ENCODE peak calls at places on chromosomes 4 and X, in five cellular contexts. J is psoas muscle, R is iris pigment epithelial cell, P is SW480, A is T-cell. D is an unnamed sample.
A peak's percentile ranks its signal among the peaks of the same experiment; 100 is the strongest.

GRCh38 chr4:99404595-99405287 is 30.4 kb downstream of the ADH7 start:
- DNase-seq in J (no peak), R (peak; percentile 95), P (peak; percentile 73), A (no peak), D (no peak)

GRCh38 chr4:93658443-93658842 is 170.1 kb upstream of the ATOH1 start:
- DNase-seq in J (no peak), R (peak; percentile 1), P (no peak), A (no peak), D (no peak)

GRCh38 chrX:120761810-120762209 is 113.9 kb downstream of the CT47B1 start:
- DNase-seq in J (no peak), R (peak; percentile 85), P (no peak), A (no peak), D (no peak)

GRCh38 chrX:151396042-151396826 is 772 bp upstream of the VMA21 start:
- DNase-seq in J (no peak), R (peak; percentile 47), P (peak; percentile 47), A (peak; percentile 20), D (no peak)

GRCh38 chr4:61583696-61584095 is 383.6 kb downstream of the ADGRL3 start:
- DNase-seq in J (no peak), R (peak; percentile 5), P (no peak), A (no peak), D (no peak)

GRCh38 chr4:47287735-47288134 is 175.8 kb downstream of the COMMD8 start:
- DNase-seq in J (no peak), R (peak; percentile 78), P (peak; percentile 12), A (no peak), D (no peak)

GRCh38 chr4:106695846-106696245 is 327.3 kb upstream of the GIMD1 start:
- DNase-seq in J (no peak), R (no peak), P (no peak), A (no peak), D (no peak)

GRCh38 chrX:114800719-114801118 is 216.7 kb downstream of the IL13RA2 start:
- DNase-seq in J (no peak), R (peak; percentile 85), P (no peak), A (no peak), D (no peak)

GRCh38 chr4:185143596-185143969 is 517 bp downstream of the SLC25A4 start:
- DNase-seq in J (peak; percentile 94), R (peak; percentile 28), P (peak; percentile 43), A (no peak), D (peak; percentile 57)

GRCh38 chr4:5753766-5754528 is 42.9 kb downstream of the EVC start:
- DNase-seq in J (no peak), R (peak; percentile 98), P (peak; percentile 58), A (no peak), D (no peak)

GRCh38 chr4:94507708-94508107 is 56.0 kb downstream of the PDLIM5 start:
- DNase-seq in J (peak; percentile 63), R (peak; percentile 94), P (peak; percentile 24), A (no peak), D (no peak)

GRCh38 chr4:185716008-185716976 is 95.7 kb downstream of the SORBS2 start:
- DNase-seq in J (no peak), R (no peak), P (no peak), A (no peak), D (no peak)

GRCh38 chr4:100907465-100908454 is 389.9 kb upstream of the EMCN start:
- DNase-seq in J (no peak), R (peak; percentile 8), P (peak; percentile 11), A (no peak), D (peak; percentile 11)

GRCh38 chr4:26015906-26016305 is 101.9 kb downstream of the SMIM20 start:
- DNase-seq in J (no peak), R (no peak), P (no peak), A (no peak), D (no peak)

GRCh38 chrX:87299563-87300160 is 217.9 kb upstream of the KLHL4 start:
- DNase-seq in J (no peak), R (peak; percentile 16), P (peak; percentile 9), A (no peak), D (peak; percentile 44)

GRCh38 chr4:125988464-125988863 is 673.7 kb downstream of the FAT4 start:
- DNase-seq in J (no peak), R (no peak), P (no peak), A (no peak), D (no peak)

D was measured in HAP-1.